ENCODE peak calls at places on chromosomes 11 and 22, in seven cellular contexts. One of them, this sample, is unnamed.

GRCh38 chr11:110173775-110174644 is 80.8 kb downstream of the ZC3H12C start:
- DNase-seq in mammary epithelial cell: peak
- DNase-seq in right atrium auricular region: peak
- DNase-seq in RWPE2: no peak
- DNase-seq in endodermal cell: peak
- DNase-seq in HFF-Myc: peak
- DNase-seq in retinal pigment epithelial cell: peak
- DNase-seq in this sample: no peak

GRCh38 chr11:72631806-72632731 is 42.2 kb downstream of the PDE2A start:
- DNase-seq in mammary epithelial cell: no peak
- DNase-seq in right atrium auricular region: peak
- DNase-seq in RWPE2: no peak
- DNase-seq in endodermal cell: no peak
- DNase-seq in HFF-Myc: no peak
- DNase-seq in retinal pigment epithelial cell: no peak
- DNase-seq in this sample: no peak

GRCh38 chr11:27619039-27619438 is 81.2 kb downstream of the BDNF start:
- DNase-seq in mammary epithelial cell: no peak
- DNase-seq in right atrium auricular region: no peak
- DNase-seq in RWPE2: no peak
- DNase-seq in endodermal cell: no peak
- DNase-seq in HFF-Myc: no peak
- DNase-seq in retinal pigment epithelial cell: no peak
- DNase-seq in this sample: no peak

GRCh38 chr11:61716478-61717285 is 35.8 kb upstream of the MYRF start:
- DNase-seq in mammary epithelial cell: no peak
- DNase-seq in right atrium auricular region: no peak
- DNase-seq in RWPE2: no peak
- DNase-seq in endodermal cell: peak
- DNase-seq in HFF-Myc: no peak
- DNase-seq in retinal pigment epithelial cell: no peak
- DNase-seq in this sample: no peak

GRCh38 chr11:93279911-93280347 is 50.6 kb upstream of the DEUP1 start:
- DNase-seq in mammary epithelial cell: no peak
- DNase-seq in right atrium auricular region: no peak
- DNase-seq in RWPE2: no peak
- DNase-seq in endodermal cell: no peak
- DNase-seq in HFF-Myc: no peak
- DNase-seq in retinal pigment epithelial cell: peak
- DNase-seq in this sample: no peak

GRCh38 chr11:24585192-24585591 is 88.3 kb downstream of the LUZP2 start:
- DNase-seq in mammary epithelial cell: no peak
- DNase-seq in right atrium auricular region: no peak
- DNase-seq in RWPE2: no peak
- DNase-seq in endodermal cell: no peak
- DNase-seq in HFF-Myc: no peak
- DNase-seq in retinal pigment epithelial cell: no peak
- DNase-seq in this sample: no peak

GRCh38 chr11:63670738-63671321 is 346 bp downstream of the ATL3 start:
- DNase-seq in mammary epithelial cell: peak
- DNase-seq in right atrium auricular region: peak
- DNase-seq in RWPE2: no peak
- DNase-seq in endodermal cell: peak
- DNase-seq in HFF-Myc: no peak
- DNase-seq in retinal pigment epithelial cell: no peak
- DNase-seq in this sample: no peak

GRCh38 chr11:67271548-67272284 is 5.4 kb downstream of the GRK2 start:
- DNase-seq in mammary epithelial cell: no peak
- DNase-seq in right atrium auricular region: no peak
- DNase-seq in RWPE2: peak
- DNase-seq in endodermal cell: no peak
- DNase-seq in HFF-Myc: no peak
- DNase-seq in retinal pigment epithelial cell: no peak
- DNase-seq in this sample: no peak

GRCh38 chr11:128239224-128239790 is 348.1 kb downstream of the ETS1 start:
- DNase-seq in mammary epithelial cell: no peak
- DNase-seq in right atrium auricular region: no peak
- DNase-seq in RWPE2: no peak
- DNase-seq in endodermal cell: no peak
- DNase-seq in HFF-Myc: no peak
- DNase-seq in retinal pigment epithelial cell: no peak
- DNase-seq in this sample: no peak

GRCh38 chr11:115222218-115222862 is 281.9 kb downstream of the CADM1 start:
- DNase-seq in mammary epithelial cell: peak
- DNase-seq in right atrium auricular region: no peak
- DNase-seq in RWPE2: no peak
- DNase-seq in endodermal cell: peak
- DNase-seq in HFF-Myc: peak
- DNase-seq in retinal pigment epithelial cell: no peak
- DNase-seq in this sample: peak

GRCh38 chr11:119780264-119780953 is 51.4 kb upstream of the NECTIN1 start:
- DNase-seq in mammary epithelial cell: no peak
- DNase-seq in right atrium auricular region: no peak
- DNase-seq in RWPE2: no peak
- DNase-seq in endodermal cell: no peak
- DNase-seq in HFF-Myc: no peak
- DNase-seq in retinal pigment epithelial cell: no peak
- DNase-seq in this sample: no peak

GRCh38 chr11:67278135-67278938 is 10.8 kb upstream of the ANKRD13D start:
- DNase-seq in mammary epithelial cell: no peak
- DNase-seq in right atrium auricular region: no peak
- DNase-seq in RWPE2: no peak
- DNase-seq in endodermal cell: no peak
- DNase-seq in HFF-Myc: no peak
- DNase-seq in retinal pigment epithelial cell: no peak
- DNase-seq in this sample: no peak

GRCh38 chr11:57514538-57515331 is 767 bp downstream of the SLC43A1 start:
- DNase-seq in mammary epithelial cell: no peak
- DNase-seq in right atrium auricular region: peak
- DNase-seq in RWPE2: no peak
- DNase-seq in endodermal cell: peak
- DNase-seq in HFF-Myc: no peak
- DNase-seq in retinal pigment epithelial cell: no peak
- DNase-seq in this sample: no peak

GRCh38 chr11:69867076-69868002 is 48.1 kb upstream of the FGF3 start:
- DNase-seq in mammary epithelial cell: no peak
- DNase-seq in right atrium auricular region: no peak
- DNase-seq in RWPE2: no peak
- DNase-seq in endodermal cell: peak
- DNase-seq in HFF-Myc: no peak
- DNase-seq in retinal pigment epithelial cell: no peak
- DNase-seq in this sample: no peak

GRCh38 chr11:110367571-110367970 is 62.2 kb upstream of the FDX1 start:
- DNase-seq in mammary epithelial cell: no peak
- DNase-seq in right atrium auricular region: no peak
- DNase-seq in RWPE2: no peak
- DNase-seq in endodermal cell: no peak
- DNase-seq in HFF-Myc: no peak
- DNase-seq in retinal pigment epithelial cell: no peak
- DNase-seq in this sample: no peak

GRCh38 chr11:118572914-118573550 is 823 bp downstream of the ARCN1 start:
- DNase-seq in mammary epithelial cell: peak
- DNase-seq in right atrium auricular region: no peak
- DNase-seq in RWPE2: no peak
- DNase-seq in endodermal cell: peak
- DNase-seq in HFF-Myc: no peak
- DNase-seq in retinal pigment epithelial cell: no peak
- DNase-seq in this sample: no peak

GRCh38 chr11:95282337-95282751 is 51.3 kb upstream of the SESN3 start:
- DNase-seq in mammary epithelial cell: no peak
- DNase-seq in right atrium auricular region: no peak
- DNase-seq in RWPE2: no peak
- DNase-seq in endodermal cell: peak
- DNase-seq in HFF-Myc: no peak
- DNase-seq in retinal pigment epithelial cell: peak
- DNase-seq in this sample: no peak

GRCh38 chr11:121575250-121575962 is 122.6 kb upstream of the SORL1-AS1 start:
- DNase-seq in mammary epithelial cell: no peak
- DNase-seq in right atrium auricular region: peak
- DNase-seq in RWPE2: no peak
- DNase-seq in endodermal cell: no peak
- DNase-seq in HFF-Myc: no peak
- DNase-seq in retinal pigment epithelial cell: no peak
- DNase-seq in this sample: no peak

GRCh38 chr11:10567466-10567865 is 999 bp downstream of the LYVE1 start:
- DNase-seq in mammary epithelial cell: no peak
- DNase-seq in right atrium auricular region: no peak
- DNase-seq in RWPE2: no peak
- DNase-seq in endodermal cell: no peak
- DNase-seq in HFF-Myc: no peak
- DNase-seq in retinal pigment epithelial cell: no peak
- DNase-seq in this sample: no peak

GRCh38 chr11:10564692-10565318 is 3.7 kb downstream of the LYVE1 start:
- DNase-seq in mammary epithelial cell: no peak
- DNase-seq in right atrium auricular region: no peak
- DNase-seq in RWPE2: no peak
- DNase-seq in endodermal cell: no peak
- DNase-seq in HFF-Myc: no peak
- DNase-seq in retinal pigment epithelial cell: no peak
- DNase-seq in this sample: no peak

GRCh38 chr11:10568486-10568941 is at the start of gene LYVE1:
- DNase-seq in mammary epithelial cell: no peak
- DNase-seq in right atrium auricular region: peak
- DNase-seq in RWPE2: no peak
- DNase-seq in endodermal cell: no peak
- DNase-seq in HFF-Myc: no peak
- DNase-seq in retinal pigment epithelial cell: no peak
- DNase-seq in this sample: no peak

GRCh38 chr11:10565493-10565892 is 3.0 kb downstream of the LYVE1 start:
- DNase-seq in mammary epithelial cell: no peak
- DNase-seq in right atrium auricular region: no peak
- DNase-seq in RWPE2: no peak
- DNase-seq in endodermal cell: no peak
- DNase-seq in HFF-Myc: no peak
- DNase-seq in retinal pigment epithelial cell: no peak
- DNase-seq in this sample: no peak

DNA sequence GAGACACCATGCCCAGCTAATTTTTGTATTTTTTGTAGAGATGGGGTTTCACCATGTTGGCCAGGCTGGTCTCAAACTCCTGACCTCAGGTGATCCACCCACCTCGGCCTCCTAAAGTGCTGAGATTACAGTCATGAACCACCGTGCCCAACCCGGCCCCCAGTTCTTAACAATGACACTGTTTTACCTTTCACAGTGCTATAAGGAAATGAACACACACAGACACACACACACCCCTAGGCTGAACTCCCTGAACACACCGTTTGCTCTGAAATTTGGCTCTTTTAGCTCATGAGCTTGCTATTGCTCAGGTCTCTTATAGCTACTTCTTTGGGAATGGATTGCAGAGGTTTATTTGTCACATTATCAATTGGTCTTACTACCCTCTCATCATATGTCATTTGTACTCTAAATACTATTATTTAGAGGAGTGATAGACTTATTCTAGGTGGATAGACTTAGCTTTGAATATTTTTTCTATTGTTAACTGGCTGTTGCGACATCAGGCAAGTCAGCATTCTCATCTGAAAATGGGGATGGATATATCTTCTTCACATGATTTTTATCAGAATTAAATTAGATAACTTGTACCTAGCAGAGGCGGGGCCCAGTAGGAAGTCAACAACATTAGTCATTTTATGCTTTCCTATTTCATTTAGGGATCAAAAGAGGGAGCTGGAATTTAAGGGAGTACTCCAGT is 2.1 kb downstream of the LYVE1 start:
- DNase-seq in mammary epithelial cell: no peak
- DNase-seq in right atrium auricular region: no peak
- DNase-seq in RWPE2: no peak
- DNase-seq in endodermal cell: no peak
- DNase-seq in HFF-Myc: no peak
- DNase-seq in retinal pigment epithelial cell: no peak
- DNase-seq in this sample: no peak
- H3K4me3 ChIP-seq in mammary epithelial cell: no peak
- H3K4me3 ChIP-seq in right atrium auricular region: peak
- H3K4me3 ChIP-seq in RWPE2: no peak
- H3K4me3 ChIP-seq in endodermal cell: no peak
- H3K4me3 ChIP-seq in HFF-Myc: no peak
- H3K4me3 ChIP-seq in retinal pigment epithelial cell: no peak
- H3K4me3 ChIP-seq in this sample: no peak

DNA sequence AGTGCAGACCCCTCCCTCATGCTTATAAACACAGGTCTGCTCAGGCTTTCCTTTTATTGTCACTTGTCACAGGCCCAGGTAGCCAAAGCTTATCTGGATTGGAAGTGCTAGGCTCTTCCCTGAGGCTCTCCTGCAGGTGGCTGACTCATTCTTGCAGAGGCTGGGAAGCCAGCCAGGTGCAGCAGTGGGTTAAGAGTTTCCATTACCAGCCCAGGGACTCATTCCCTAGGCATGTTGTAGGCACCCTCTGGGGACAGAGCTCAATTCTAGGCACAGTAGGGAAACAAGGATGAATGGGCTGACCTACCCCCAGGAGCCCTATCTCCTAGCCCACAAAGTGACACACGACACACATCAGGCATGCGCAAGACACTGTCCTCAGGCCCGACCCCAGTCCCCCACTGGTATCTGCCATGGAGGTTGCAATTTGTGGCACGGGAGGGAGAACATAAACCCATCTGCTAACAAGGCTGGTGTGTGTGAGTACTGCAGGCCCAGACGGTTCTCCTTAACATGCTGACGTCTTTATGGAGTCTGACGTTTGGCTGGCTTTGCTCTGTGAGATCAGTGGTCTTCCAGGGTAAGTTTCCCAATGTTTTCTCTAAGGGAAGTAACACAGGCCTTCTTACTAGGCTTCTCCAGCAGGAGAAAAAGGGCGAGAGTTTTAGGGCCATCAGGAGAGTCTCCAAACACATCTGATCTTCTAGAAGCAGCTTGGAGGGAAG is 94.2 kb downstream of the ABTB2 start:
- DNase-seq in mammary epithelial cell: peak
- DNase-seq in right atrium auricular region: peak
- DNase-seq in RWPE2: peak
- DNase-seq in endodermal cell: peak
- DNase-seq in HFF-Myc: peak
- DNase-seq in retinal pigment epithelial cell: peak
- DNase-seq in this sample: no peak
- TF ChIP-seq CTCF in mammary epithelial cell: no peak
- TF ChIP-seq CTCF in right atrium auricular region: no peak
- TF ChIP-seq CTCF in RWPE2: no peak
- TF ChIP-seq CTCF in endodermal cell: peak
- TF ChIP-seq CTCF in HFF-Myc: no peak
- TF ChIP-seq CTCF in retinal pigment epithelial cell: no peak
- TF ChIP-seq CTCF in this sample: no peak

DNA sequence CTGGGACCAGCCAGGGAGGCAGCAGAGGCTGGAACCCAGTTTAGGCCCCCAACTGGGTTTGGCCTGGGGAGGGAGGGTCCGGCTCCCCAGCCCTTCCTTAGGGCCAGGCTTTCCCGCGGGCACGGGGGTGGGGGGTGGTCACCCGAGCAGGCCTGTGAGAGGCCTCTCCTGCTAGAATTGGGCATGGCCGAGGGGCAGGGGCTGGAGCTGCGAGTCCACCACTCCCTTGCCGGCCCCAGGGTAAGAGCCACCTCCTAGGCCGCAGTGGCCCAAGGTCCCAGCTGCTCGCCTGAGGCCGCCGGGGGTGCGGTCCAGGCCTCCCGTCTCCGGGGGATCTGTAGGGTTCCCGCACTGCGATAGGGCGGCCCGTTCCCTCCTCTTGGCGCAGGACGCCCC is 6.1 kb downstream of the LMNTD2 start:
- DNase-seq in mammary epithelial cell: no peak
- DNase-seq in right atrium auricular region: no peak
- DNase-seq in RWPE2: no peak
- DNase-seq in endodermal cell: no peak
- DNase-seq in HFF-Myc: no peak
- DNase-seq in retinal pigment epithelial cell: no peak
- DNase-seq in this sample: no peak
- H3K4me3 ChIP-seq in mammary epithelial cell: peak
- H3K4me3 ChIP-seq in right atrium auricular region: peak
- H3K4me3 ChIP-seq in RWPE2: peak
- H3K4me3 ChIP-seq in endodermal cell: no peak
- H3K4me3 ChIP-seq in HFF-Myc: no peak
- H3K4me3 ChIP-seq in retinal pigment epithelial cell: no peak
- H3K4me3 ChIP-seq in this sample: no peak

GRCh38 chr22:42794551-42795510 is 62.2 kb downstream of the ARFGAP3 start:
- DNase-seq in mammary epithelial cell: no peak
- DNase-seq in right atrium auricular region: no peak
- DNase-seq in RWPE2: no peak
- DNase-seq in endodermal cell: peak
- DNase-seq in HFF-Myc: no peak
- DNase-seq in retinal pigment epithelial cell: no peak
- DNase-seq in this sample: no peak
- TF ChIP-seq CTCF in mammary epithelial cell: no peak
- TF ChIP-seq CTCF in right atrium auricular region: peak
- TF ChIP-seq CTCF in RWPE2: no peak
- TF ChIP-seq CTCF in endodermal cell: peak
- TF ChIP-seq CTCF in HFF-Myc: peak
- TF ChIP-seq CTCF in retinal pigment epithelial cell: peak
- TF ChIP-seq CTCF in this sample: peak